ENCODE peak calls at places on chromosome 7, in eight cellular contexts. W is T1000; X is A172; D is GM04503; T is PC-3; O is activated effector memory CD4-positive, alpha-beta T cell treated with anti-CD3 and anti-CD28 coated beads, Interleukin-2, amount 50 U/mL, for 16 hours; A is kidney epithelial cell; F is pancreas. P is an unnamed sample.

GRCh38 chr7:154666768-154667167 is 336.2 kb downstream of the PAXIP1 start:
- DNase-seq in D (no peak), A (no peak), T (no peak), F (no peak), O (no peak), X (no peak), W (no peak), P (no peak)

GRCh38 chr7:34727464-34727995 is 69.5 kb downstream of the NPSR1 start:
- DNase-seq in X (no peak), W (no peak), T (peak), D (no peak), F (no peak), A (no peak), O (no peak), P (no peak)

GRCh38 chr7:5457245-5457735 is 33.7 kb upstream of the TNRC18 start:
- DNase-seq in O (no peak), A (no peak), D (no peak), W (no peak), T (no peak), X (no peak), F (no peak), P (no peak)

GRCh38 chr7:74599251-74599650 is 58.3 kb upstream of the GTF2I start:
- DNase-seq in T (no peak), F (no peak), W (no peak), A (no peak), O (no peak), D (no peak), X (no peak), P (no peak)

GRCh38 chr7:27547401-27547800 is 115.3 kb downstream of the HIBADH start:
- DNase-seq in W (no peak), F (no peak), O (no peak), A (no peak), X (peak), D (peak), T (no peak), P (peak)

GRCh38 chr7:12436896-12437535 is 33.4 kb upstream of the VWDE start:
- DNase-seq in W (no peak), A (no peak), D (no peak), T (peak), F (no peak), X (peak), O (no peak), P (peak)

GRCh38 chr7:28666144-28666543 is 253.8 kb downstream of the CREB5 start:
- DNase-seq in A (no peak), O (no peak), X (peak), T (peak), F (no peak), D (no peak), W (peak), P (peak)

GRCh38 chr7:33619264-33619663 is 286.1 kb upstream of the BMPER start:
- DNase-seq in A (no peak), F (no peak), O (no peak), T (no peak), W (no peak), D (no peak), X (no peak), P (no peak)

GRCh38 chr7:82323806-82324205 is 119.8 kb downstream of the CACNA2D1 start:
- DNase-seq in X (no peak), D (no peak), O (no peak), W (no peak), A (no peak), T (no peak), F (no peak), P (no peak)

GRCh38 chr7:129363-130221 is 62.8 kb upstream of the FAM20C start:
- DNase-seq in F (no peak), A (no peak), W (no peak), D (peak), X (no peak), O (no peak), T (no peak), P (no peak)

GRCh38 chr7:28957064-28957821 is 887 bp downstream of the TRIL start:
- DNase-seq in T (no peak), W (no peak), F (peak), O (no peak), D (no peak), X (no peak), A (no peak), P (no peak)

GRCh38 chr7:2247141-2247985 is 5.3 kb downstream of the NUDT1 start:
- DNase-seq in A (no peak), D (no peak), X (no peak), W (no peak), T (peak), O (no peak), F (peak), P (no peak)

GRCh38 chr7:122756860-122757259 is 54.1 kb upstream of the RNF148 start:
- DNase-seq in O (no peak), A (no peak), T (no peak), D (no peak), X (no peak), F (no peak), W (no peak), P (no peak)

GRCh38 chr7:84025332-84025927 is 169.2 kb downstream of the SEMA3A start:
- DNase-seq in A (peak), F (no peak), X (peak), O (no peak), D (peak), T (peak), W (peak), P (peak)

GRCh38 chr7:82294865-82295264 is 148.7 kb downstream of the CACNA2D1 start:
- DNase-seq in A (no peak), O (no peak), F (no peak), W (no peak), D (no peak), T (no peak), X (no peak), P (no peak)

GRCh38 chr7:74083928-74084721 is 521 bp downstream of the LIMK1 start:
- DNase-seq in X (peak), W (no peak), A (no peak), D (no peak), T (peak), O (no peak), F (peak), P (no peak)

P was measured in skeletal muscle cell.